ENCODE peak calls at places on chromosomes 5 and 9, in five cellular contexts. L is suprapubic skin, K is adrenal gland, S is esophagus squamous epithelium, D is HepG2. R is an unnamed sample. For H3K4me1, the result is how much of the 10 kb centered on the place peaks cover.

GRCh38 chr9:134413890-134414731 is 87.9 kb downstream of the RXRA start:
- DNase-seq in L (no peak), K (peak), S (no peak), D (no peak), R (no peak)

GRCh38 chr9:123669355-123669754 is 260.6 kb downstream of the DENND1A start:
- DNase-seq in L (no peak), K (no peak), S (no peak), D (no peak), R (no peak)

GRCh38 chr9:6805532-6805931 is 47.8 kb downstream of the KDM4C start:
- DNase-seq in L (no peak), K (peak), S (no peak), D (no peak), R (no peak)

GRCh38 chr5:84688566-84688965 is 303.9 kb upstream of the EDIL3 start:
- DNase-seq in L (no peak), K (no peak), S (no peak), D (no peak), R (no peak)

GRCh38 chr9:16661816-16662215 is 208.7 kb downstream of the BNC2 start:
- DNase-seq in L (no peak), K (no peak), S (no peak), D (no peak), R (no peak)

GRCh38 chr9:98347642-98348041 is 92.2 kb upstream of the TBC1D2 start:
- DNase-seq in L (no peak), K (no peak), S (no peak), D (no peak), R (no peak)

GRCh38 chr5:147170603-147171002 is 64.2 kb upstream of the STK32A start:
- DNase-seq in L (no peak), K (peak), S (no peak), D (peak), R (no peak)

GRCh38 chr5:106020889-106021288 is 1649.8 kb downstream of the EFNA5 start:
- DNase-seq in L (no peak), K (no peak), S (no peak), D (no peak), R (no peak)

GRCh38 chr5:75885849-75886596 is 168.8 kb upstream of the POC5 start:
- DNase-seq in L (no peak), K (no peak), S (no peak), D (no peak), R (peak)

GRCh38 chr5:95883185-95884020 is 60.9 kb upstream of the GLRX start:
- DNase-seq in L (no peak), K (no peak), S (no peak), D (no peak), R (no peak)

GRCh38 chr5:172588380-172588779 is 52.7 kb upstream of the NEURL1B start:
- DNase-seq in L (no peak), K (no peak), S (no peak), D (no peak), R (no peak)

GRCh38 chr9:112002847-112003457 is 106.3 kb downstream of the UGCG start:
- DNase-seq in L (no peak), K (no peak), S (no peak), D (no peak), R (no peak)

GRCh38 chr5:32600057-32600622 is 14.8 kb downstream of the SUB1 start:
- DNase-seq in L (no peak), K (peak), S (no peak), D (no peak), R (no peak)

DNA sequence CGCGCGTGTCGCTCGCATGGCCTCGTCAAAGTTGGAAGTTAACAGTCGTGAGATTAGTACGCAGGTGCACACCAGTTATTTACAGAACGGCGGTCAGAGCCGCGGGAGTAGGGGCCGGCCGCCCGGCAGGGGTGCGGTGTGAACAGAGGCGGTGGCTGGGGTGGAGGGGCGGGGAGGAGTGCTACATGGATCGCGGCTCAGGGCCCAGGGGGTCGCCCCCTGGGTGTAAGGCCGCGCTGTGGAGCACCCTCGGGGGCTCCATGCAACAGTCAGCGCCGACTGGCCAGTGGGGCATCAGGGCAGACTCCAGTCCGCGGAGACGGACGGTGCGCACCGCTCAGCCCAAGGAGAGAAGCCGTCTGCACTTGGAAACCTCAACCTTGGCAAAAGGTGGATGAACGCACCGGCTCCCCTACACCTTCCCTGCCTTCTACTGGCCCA is 60.3 kb downstream of the ZNF354C start:
- DNase-seq in L (peak), K (no peak), S (no peak), D (no peak), R (peak)
- H3K4me1 ChIP-seq in L (under half), K (under half), S (under half), D (under half), R (under half)

GRCh38 chr9:87498046-87498815 is 564 bp downstream of the DAPK1 start:
- DNase-seq in L (no peak), K (no peak), S (no peak), D (peak), R (peak)
- TF ChIP-seq POLR2A in L (peak), K (no peak), S (no peak), D (peak), R (no peak)

GRCh38 chr9:75700252-75700640 is 190.2 kb upstream of the PCSK5 start:
- DNase-seq in L (no peak), K (no peak), S (no peak), D (no peak), R (no peak)
- H3K27ac ChIP-seq in L (no peak), K (no peak), S (no peak), D (no peak), R (no peak)

GRCh38 chr9:86751956-86752355 is 195.3 kb downstream of the GAS1 start:
- DNase-seq in L (no peak), K (no peak), S (no peak), D (no peak), R (no peak)
- H3K4me1 ChIP-seq in L (under half), K (under half), S (under half), D (under half), R (under half)

DNA sequence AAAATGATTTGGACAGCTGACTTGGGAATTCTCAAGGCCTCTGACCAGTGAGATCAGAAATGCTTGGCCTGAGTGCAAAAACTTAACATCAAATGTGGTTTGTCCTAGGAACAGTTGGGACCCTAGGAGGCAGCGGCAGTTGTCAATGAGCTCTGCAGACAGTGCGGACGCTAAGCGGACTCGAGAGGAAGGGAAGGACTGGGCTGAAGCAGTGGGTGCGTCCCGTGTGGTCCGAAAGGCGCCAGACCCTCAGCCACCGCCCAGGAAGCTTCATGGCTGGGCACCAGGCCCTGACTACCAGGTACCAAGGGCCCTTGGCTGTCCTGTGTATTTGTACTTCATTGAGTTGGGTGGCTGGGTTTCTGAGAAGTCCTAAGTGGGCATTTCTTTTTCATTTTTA is 43.7 kb upstream of the POMT1 start:
- DNase-seq in L (peak), K (no peak), S (no peak), D (no peak), R (peak)
- TF ChIP-seq POLR2A in L (no peak), K (no peak), S (no peak), D (no peak), R (no peak)

GRCh38 chr5:123215929-123216702 is 127.1 kb downstream of the PRDM6 start:
- DNase-seq in L (no peak), K (no peak), S (no peak), D (no peak), R (no peak)

GRCh38 chr5:123220616-123221146 is 131.6 kb downstream of the PRDM6 start:
- DNase-seq in L (no peak), K (no peak), S (no peak), D (no peak), R (no peak)

GRCh38 chr5:123214193-123214592 is 125.2 kb downstream of the PRDM6 start:
- DNase-seq in L (no peak), K (no peak), S (no peak), D (no peak), R (no peak)

DNA sequence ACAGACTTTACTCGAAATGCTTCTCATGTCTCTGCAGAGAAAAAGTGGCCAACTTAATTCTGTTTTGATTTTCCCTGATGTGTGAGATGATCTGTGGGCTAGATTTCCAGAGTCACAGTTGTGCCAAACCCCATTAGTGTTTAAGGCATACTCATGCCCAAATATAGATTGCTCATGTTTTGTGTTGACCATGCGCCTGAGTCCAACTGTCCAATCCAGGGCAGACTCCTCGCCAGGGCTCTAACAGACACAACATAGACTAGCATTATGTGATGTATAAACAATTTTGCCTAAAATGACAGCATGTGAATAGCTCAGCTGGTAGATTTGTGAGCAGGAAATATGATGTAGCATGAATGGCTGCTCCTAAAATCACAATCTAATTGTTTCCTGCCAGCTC is 128.1 kb downstream of the PRDM6 start:
- DNase-seq in L (no peak), K (no peak), S (no peak), D (no peak), R (no peak)
- H3K27ac ChIP-seq in L (no peak), K (no peak), S (no peak), D (no peak), R (no peak)

GRCh38 chr5:17438027-17438426 is 60.0 kb upstream of the TAF11L2 start:
- DNase-seq in L (no peak), K (no peak), S (no peak), D (no peak), R (no peak)

GRCh38 chr5:17440766-17441165 is 57.3 kb upstream of the TAF11L2 start:
- DNase-seq in L (no peak), K (no peak), S (no peak), D (no peak), R (no peak)

GRCh38 chr5:17436766-17437221 is 61.2 kb upstream of the TAF11L2 start:
- DNase-seq in L (no peak), K (peak), S (no peak), D (no peak), R (no peak)

GRCh38 chr5:17441351-17441750 is 56.7 kb upstream of the TAF11L2 start:
- DNase-seq in L (no peak), K (no peak), S (no peak), D (no peak), R (no peak)

DNA sequence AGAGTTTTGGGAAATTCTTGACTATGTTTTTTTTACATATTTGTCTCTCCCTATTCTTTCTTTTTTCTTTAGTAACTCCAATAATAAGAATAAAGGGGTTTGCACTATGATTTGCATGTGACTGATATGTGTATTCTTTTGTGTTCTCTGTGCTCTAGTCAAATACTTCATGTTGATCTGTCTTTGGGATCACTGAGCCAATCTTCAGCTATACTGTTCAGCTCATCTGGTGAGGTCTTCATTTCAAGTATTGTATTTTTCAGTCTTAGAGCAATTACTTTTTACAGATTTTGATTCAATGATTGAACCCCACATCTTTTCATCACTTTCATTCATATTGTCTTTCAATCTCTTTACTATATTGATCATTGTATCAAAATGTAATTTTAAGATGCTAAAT is 58.1 kb upstream of the TAF11L2 start:
- DNase-seq in L (no peak), K (no peak), S (no peak), D (no peak), R (no peak)
- H3K4me1 ChIP-seq in L (under half), K (under half), S (under half), D (under half), R (under half)

GRCh38 chr9:71761938-71762353 is 6.4 kb downstream of the CEMIP2 start:
- DNase-seq in L (no peak), K (no peak), S (no peak), D (no peak), R (no peak)

GRCh38 chr9:71758785-71759184 is 9.5 kb downstream of the CEMIP2 start:
- DNase-seq in L (no peak), K (peak), S (no peak), D (peak), R (no peak)

GRCh38 chr9:71762900-71763653 is 5.2 kb downstream of the CEMIP2 start:
- DNase-seq in L (no peak), K (no peak), S (no peak), D (peak), R (no peak)

GRCh38 chr9:71758277-71758676 is 10.0 kb downstream of the CEMIP2 start:
- DNase-seq in L (no peak), K (no peak), S (no peak), D (no peak), R (no peak)

GRCh38 chr9:71760901-71761300 is 7.4 kb downstream of the CEMIP2 start:
- DNase-seq in L (no peak), K (peak), S (no peak), D (peak), R (no peak)
- TF ChIP-seq POLR2A in L (no peak), K (no peak), S (no peak), D (no peak), R (no peak)

DNA sequence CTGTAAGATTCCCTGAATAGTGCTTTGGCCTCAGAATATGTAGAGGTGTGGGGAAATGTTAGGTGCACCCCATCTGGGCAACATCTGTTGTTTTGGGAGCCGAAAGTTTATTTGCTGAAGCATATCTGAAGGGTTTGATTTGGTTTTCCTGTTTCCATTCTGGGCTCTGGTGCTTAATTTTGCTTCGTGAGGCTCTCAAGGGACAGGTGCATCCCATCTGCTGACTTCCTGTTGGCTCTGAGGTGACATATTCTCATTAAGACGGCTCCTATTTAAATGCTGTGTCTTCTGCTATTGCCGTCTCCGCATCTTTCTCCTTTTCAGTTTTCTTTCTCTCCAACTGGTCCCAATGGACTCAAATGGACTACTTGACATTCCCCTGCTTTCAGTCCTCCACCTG is 104.1 kb downstream of the MTX3 start:
- DNase-seq in L (no peak), K (no peak), S (no peak), D (no peak), R (no peak)
- H3K27ac ChIP-seq in L (no peak), K (no peak), S (no peak), D (no peak), R (no peak)

GRCh38 chr9:130029591-130029990 is 13.4 kb downstream of the FNBP1 start:
- DNase-seq in L (no peak), K (no peak), S (no peak), D (no peak), R (no peak)

GRCh38 chr9:130028493-130029222 is 14.3 kb downstream of the FNBP1 start:
- DNase-seq in L (no peak), K (no peak), S (no peak), D (peak), R (no peak)

GRCh38 chr9:130027533-130028370 is 15.2 kb downstream of the FNBP1 start:
- DNase-seq in L (no peak), K (no peak), S (no peak), D (no peak), R (no peak)

GRCh38 chr9:130029223-130029583 is 13.8 kb downstream of the FNBP1 start:
- DNase-seq in L (no peak), K (no peak), S (no peak), D (no peak), R (no peak)

GRCh38 chr9:130030821-130031481 is 12.0 kb downstream of the FNBP1 start:
- DNase-seq in L (no peak), K (no peak), S (no peak), D (peak), R (no peak)
- H3K4me1 ChIP-seq in L (half or more), K (under half), S (under half), D (half or more), R (half or more)